ENCODE peak calls at places on chromosomes 11 and 22, in four cellular contexts. R, M, U and B are unnamed samples.

GRCh38 chr22:41847300-41847699 is 14.4 kb downstream of the SREBF2 start:
- DNase-seq in U (no peak), M (no peak), R (no peak), B (no peak)

GRCh38 chr22:36926721-36927435 is 13.4 kb downstream of the CSF2RB start:
- DNase-seq in M (no peak), U (no peak), R (no peak), B (no peak)

GRCh38 chr11:108009497-108010360 is 1.0 kb downstream of the CUL5 start:
- DNase-seq in R (peak; percentile 33), M (no peak), U (peak; percentile 55), B (no peak)

GRCh38 chr11:109267293-109268095 is 154.5 kb upstream of the C11orf87 start:
- DNase-seq in M (no peak), U (peak; percentile 43), R (no peak), B (no peak)

GRCh38 chr11:117090111-117090706 is 8.0 kb downstream of the SIK3 start:
- DNase-seq in U (no peak), R (no peak), M (no peak), B (no peak)

GRCh38 chr11:82505384-82505783 is 228.3 kb downstream of the FAM181B start:
- DNase-seq in M (no peak), R (no peak), U (no peak), B (no peak)

GRCh38 chr11:27963370-27963769 is 144.6 kb downstream of the KIF18A start:
- DNase-seq in R (no peak), M (peak; percentile 30), U (no peak), B (no peak)

GRCh38 chr11:65488273-65489058 is 10.4 kb upstream of the MALAT1 start:
- DNase-seq in M (no peak), R (peak; percentile 88), U (peak; percentile 73), B (no peak)

GRCh38 chr11:69874984-69875673 is 55.9 kb upstream of the FGF3 start:
- DNase-seq in M (no peak), U (no peak), R (no peak), B (no peak)

GRCh38 chr11:101848262-101848661 is 66.5 kb upstream of the CEP126 start:
- DNase-seq in M (no peak), U (peak; percentile 85), R (peak; percentile 37), B (no peak)